ENCODE peak calls at places on chromosome 3, in six cellular contexts. P, H, X, O, U and F are unnamed samples.

GRCh38 chr3:20173844-20174410 is 12.1 kb downstream of the SGO1 start:
- DNase-seq in P (no peak), H (no peak), X (no peak), O (no peak), U (no peak), F (no peak)

GRCh38 chr3:122621112-122621511 is 43.7 kb downstream of the PARP15 start:
- DNase-seq in P (no peak), H (no peak), X (no peak), O (no peak), U (no peak), F (no peak)

GRCh38 chr3:39592729-39593128 is 125.2 kb downstream of the MOBP start:
- DNase-seq in P (no peak), H (no peak), X (no peak), O (no peak), U (no peak), F (no peak)

GRCh38 chr3:74883690-74884089 is 269.2 kb upstream of the CNTN3 start:
- DNase-seq in P (no peak), H (no peak), X (no peak), O (no peak), U (peak; percentile 14), F (no peak)

GRCh38 chr3:89113887-89114840 is 6.7 kb downstream of the EPHA3 start:
- DNase-seq in P (peak; percentile 25), H (peak; percentile 60), X (peak; percentile 38), O (peak; percentile 76), U (peak; percentile 38), F (peak; percentile 6)

GRCh38 chr3:101643861-101644613 is 32.9 kb downstream of the ZBTB11 start:
- DNase-seq in P (peak; percentile 53), H (no peak), X (no peak), O (no peak), U (peak; percentile 78), F (peak; percentile 56)

GRCh38 chr3:188624828-188625227 is 470.9 kb downstream of the LPP start:
- DNase-seq in P (no peak), H (no peak), X (no peak), O (no peak), U (no peak), F (no peak)

GRCh38 chr3:111904376-111905241 is 45.5 kb downstream of the PHLDB2 start:
- DNase-seq in P (no peak), H (no peak), X (no peak), O (no peak), U (peak; percentile 97), F (no peak)

GRCh38 chr3:89584398-89584797 is 477.0 kb downstream of the EPHA3 start:
- DNase-seq in P (no peak), H (no peak), X (no peak), O (no peak), U (no peak), F (no peak)

GRCh38 chr3:65126527-65127440 is 439.0 kb upstream of the ADAMTS9 start:
- DNase-seq in P (no peak), H (no peak), X (no peak), O (no peak), U (peak; percentile 47), F (no peak)

GRCh38 chr3:43621406-43621973 is 321 bp downstream of the ANO10 start:
- DNase-seq in P (no peak), H (peak; percentile 51), X (peak; percentile 35), O (no peak), U (no peak), F (no peak)

GRCh38 chr3:139430467-139430866 is 41.0 kb upstream of the COPB2 start:
- DNase-seq in P (no peak), H (no peak), X (no peak), O (no peak), U (no peak), F (no peak)

GRCh38 chr3:190339130-190339529 is 16.9 kb upstream of the CLDN1 start:
- DNase-seq in P (no peak), H (no peak), X (no peak), O (no peak), U (peak; percentile 37), F (no peak)

GRCh38 chr3:46127503-46127902 is 80.6 kb downstream of the CCR1 start:
- DNase-seq in P (no peak), H (no peak), X (no peak), O (no peak), U (peak; percentile 84), F (no peak)

GRCh38 chr3:124700880-124701684 is 29.2 kb upstream of the UMPS start:
- DNase-seq in P (no peak), H (no peak), X (no peak), O (no peak), U (peak; percentile 12), F (no peak)

GRCh38 chr3:44184319-44184953 is 57.2 kb upstream of the TOPAZ1 start:
- DNase-seq in P (no peak), H (no peak), X (peak; percentile 49), O (no peak), U (no peak), F (no peak)

GRCh38 chr3:42735609-42736008 is 33.0 kb upstream of the HHATL start:
- DNase-seq in P (no peak), H (no peak), X (no peak), O (peak; percentile 56), U (no peak), F (no peak)

GRCh38 chr3:59558906-59559720 is 509.3 kb upstream of the CFAP20DC start:
- DNase-seq in P (no peak), H (no peak), X (no peak), O (no peak), U (no peak), F (no peak)

GRCh38 chr3:181711325-181712135 is at the start of gene SOX2:
- DNase-seq in P (no peak), H (peak; percentile 63), X (peak; percentile 48), O (peak; percentile 79), U (peak; percentile 25), F (no peak)

GRCh38 chr3:172622156-172622555 is 88.7 kb downstream of the NCEH1 start:
- DNase-seq in P (no peak), H (no peak), X (no peak), O (no peak), U (no peak), F (no peak)

GRCh38 chr3:37993811-37994638 is 3.4 kb downstream of the VILL start:
- DNase-seq in P (peak; percentile 78), H (peak; percentile 91), X (peak; percentile 79), O (peak; percentile 93), U (peak; percentile 75), F (peak; percentile 71)